ENCODE peak calls at places on chromosome 14, in eight cellular contexts. Q is mesothelial cell of epicardium, D is germinal center, B is M059J, O is NCI-H1417 treated with DMSO at 0.1 percent for 48 hours, C is NCI-H460, L is neural progenitor cell, E is non-pigmented ciliary epithelial cell. F is an unnamed sample.

GRCh38 chr14:37246427-37246829 is 48.7 kb downstream of the MIPOL1 start:
- DNase-seq in L (peak; percentile 65), O (peak; percentile 98), Q (no peak), E (peak; percentile 17), B (peak; percentile 17), D (peak; percentile 2), C (peak; percentile 51), F (no peak)

GRCh38 chr14:76867536-76868452 is 41.6 kb downstream of the LRRC74A start:
- DNase-seq in Q (no peak), E (no peak), D (no peak), L (no peak), B (no peak), O (no peak), C (no peak), F (no peak)

GRCh38 chr14:93033039-93033982 is 82.4 kb downstream of the ITPK1 start:
- DNase-seq in E (no peak), C (no peak), B (no peak), O (no peak), D (no peak), Q (no peak), L (no peak), F (no peak)

GRCh38 chr14:59251811-59252771 is 63.6 kb downstream of the DAAM1 start:
- DNase-seq in L (peak; percentile 39), D (no peak), E (no peak), B (peak; percentile 84), Q (no peak), C (no peak), O (no peak), F (no peak)

GRCh38 chr14:76531085-76531484 is 155.1 kb downstream of the ESRRB start:
- DNase-seq in O (no peak), B (no peak), C (no peak), D (no peak), E (no peak), L (no peak), Q (no peak), F (no peak)

GRCh38 chr14:58977366-58977765 is 211.1 kb upstream of the DAAM1 start:
- DNase-seq in B (peak; percentile 38), D (no peak), Q (no peak), L (no peak), O (no peak), C (no peak), E (no peak), F (no peak)

GRCh38 chr14:71856199-71856919 is 75.9 kb upstream of the RGS6 start:
- DNase-seq in L (no peak), E (no peak), Q (no peak), C (no peak), D (no peak), O (no peak), B (peak; percentile 1), F (no peak)

GRCh38 chr14:99041141-99041819 is 230.7 kb downstream of the BCL11B start:
- DNase-seq in D (no peak), E (no peak), B (peak; percentile 28), C (no peak), Q (no peak), O (no peak), L (no peak), F (no peak)

GRCh38 chr14:92997343-92998061 is 74.6 kb downstream of the CHGA start:
- DNase-seq in B (no peak), D (no peak), Q (no peak), E (no peak), L (no peak), O (no peak), C (no peak), F (no peak)

GRCh38 chr14:26841920-26842741 is 244.3 kb upstream of the NOVA1 start:
- DNase-seq in E (peak; percentile 90), Q (no peak), O (no peak), D (no peak), L (no peak), B (peak; percentile 35), C (peak; percentile 81), F (no peak)

GRCh38 chr14:92695562-92695961 is 52.9 kb downstream of the LGMN start:
- DNase-seq in B (no peak), Q (no peak), L (no peak), O (no peak), C (no peak), E (no peak), D (no peak), F (no peak)

GRCh38 chr14:23520899-23521521 is 30.6 kb downstream of the ZFHX2 start:
- DNase-seq in O (no peak), L (no peak), B (no peak), Q (no peak), D (no peak), C (no peak), E (no peak), F (no peak)

GRCh38 chr14:104206281-104206904 is 68.0 kb downstream of the KIF26A start:
- DNase-seq in D (no peak), E (no peak), C (no peak), Q (no peak), B (no peak), L (peak; percentile 81), O (peak; percentile 79), F (no peak)

GRCh38 chr14:77376380-77376770 is 519 bp downstream of the TMED8 start:
- DNase-seq in L (peak; percentile 43), Q (peak; percentile 18), D (peak; percentile 38), C (no peak), B (peak; percentile 24), O (no peak), E (no peak), F (no peak)

GRCh38 chr14:101288436-101289229 is 272.7 kb upstream of the DIO3 start:
- DNase-seq in Q (no peak), B (no peak), O (no peak), E (no peak), D (no peak), C (no peak), L (no peak), F (no peak)

GRCh38 chr14:25006961-25007795 is 42.8 kb downstream of the STXBP6 start:
- DNase-seq in O (no peak), E (peak; percentile 89), B (peak; percentile 71), C (peak; percentile 68), D (peak; percentile 15), L (no peak), Q (no peak), F (no peak)

GRCh38 chr14:64680013-64680674 is 24.1 kb upstream of the PLEKHG3 start:
- DNase-seq in L (no peak), D (no peak), O (no peak), E (no peak), Q (no peak), C (no peak), B (peak; percentile 43), F (no peak)

GRCh38 chr14:55513491-55513890 is 66.5 kb upstream of the KTN1 start:
- DNase-seq in D (no peak), B (no peak), C (no peak), E (no peak), O (no peak), L (no peak), Q (no peak), F (no peak)

GRCh38 chr14:103070971-103071542 is 13.0 kb upstream of the LBHD2 start:
- DNase-seq in C (no peak), E (no peak), Q (no peak), D (no peak), B (no peak), L (no peak), O (no peak), F (no peak)

GRCh38 chr14:32307881-32308582 is 21.1 kb upstream of the AKAP6 start:
- DNase-seq in L (no peak), B (peak; percentile 25), D (no peak), E (no peak), O (no peak), Q (no peak), C (no peak), F (no peak)

GRCh38 chr14:38290601-38291190 is 34.8 kb upstream of the CLEC14A start:
- DNase-seq in B (peak; percentile 78), O (no peak), E (peak; percentile 91), C (no peak), L (no peak), Q (no peak), D (no peak), F (no peak)

GRCh38 chr14:91254456-91254855 is 10.0 kb upstream of the GPR68 start:
- DNase-seq in D (no peak), L (no peak), Q (no peak), B (no peak), O (no peak), E (no peak), C (no peak), F (no peak)

GRCh38 chr14:78790262-78790661 is 620.1 kb downstream of the NRXN3 start:
- DNase-seq in E (no peak), B (no peak), O (no peak), C (no peak), D (no peak), Q (no peak), L (peak; percentile 37), F (no peak)

F was measured in thoracic aorta.